ENCODE peak calls at places on chromosomes 3 and 15, in seven cellular contexts. T, A, G, S, M, N and Z are unnamed samples.

GRCh38 chr15:67833504-67834248 is 6.2 kb downstream of the RNU6-1 start:
- DNase-seq in T (no peak), G (peak; percentile 82), S (peak; percentile 18), N (no peak), A (no peak), M (peak; percentile 76), Z (no peak)

GRCh38 chr3:56494679-56495322 is 26.5 kb upstream of the ERC2 start:
- DNase-seq in G (peak; percentile 79), A (no peak), T (peak; percentile 66), N (peak; percentile 68), S (peak; percentile 55), M (peak; percentile 81), Z (peak; percentile 88)

GRCh38 chr3:134044459-134044858 is 14.7 kb upstream of the SLCO2A1 start:
- DNase-seq in N (no peak), G (no peak), A (no peak), S (no peak), M (no peak), T (no peak), Z (no peak)

GRCh38 chr3:15501126-15501525 is 20.4 kb downstream of the COLQ start:
- DNase-seq in T (no peak), G (no peak), N (no peak), M (no peak), S (no peak), A (no peak), Z (no peak)

GRCh38 chr3:159252274-159252673 is 450.4 kb downstream of the MFSD1 start:
- DNase-seq in A (no peak), S (no peak), T (peak; percentile 80), N (no peak), M (no peak), G (no peak), Z (peak; percentile 77)

GRCh38 chr3:13718437-13718836 is 161.4 kb downstream of the WNT7A start:
- DNase-seq in T (no peak), S (no peak), M (peak; percentile 5), A (peak; percentile 91), N (no peak), G (no peak), Z (no peak)

GRCh38 chr3:177816667-177817208 is 619.5 kb upstream of the TBL1XR1 start:
- DNase-seq in G (no peak), A (no peak), N (no peak), S (no peak), T (peak; percentile 92), M (no peak), Z (peak; percentile 85)

GRCh38 chr15:58165661-58166060 is 27.5 kb downstream of the AQP9 start:
- DNase-seq in T (peak; percentile 8), N (no peak), A (no peak), M (no peak), S (no peak), G (no peak), Z (peak; percentile 76)

GRCh38 chr3:107111889-107112288 is 265.4 kb upstream of the CCDC54 start:
- DNase-seq in G (no peak), M (no peak), N (no peak), S (no peak), A (no peak), T (no peak), Z (no peak)

GRCh38 chr15:96213045-96213444 is 117.5 kb upstream of the NR2F2 start:
- DNase-seq in T (no peak), M (no peak), N (no peak), S (no peak), A (no peak), G (no peak), Z (no peak)

GRCh38 chr3:55654123-55654787 is 167.1 kb upstream of the WNT5A start:
- DNase-seq in T (no peak), A (no peak), M (peak; percentile 44), S (no peak), G (no peak), N (no peak), Z (no peak)

GRCh38 chr3:129622418-129622872 is 16.0 kb upstream of the PLXND1 start:
- DNase-seq in A (no peak), S (no peak), M (no peak), G (no peak), N (peak; percentile 46), T (no peak), Z (no peak)

GRCh38 chr3:194306109-194306686 is 44.9 kb downstream of the CPN2 start:
- DNase-seq in S (peak; percentile 41), T (no peak), M (no peak), A (no peak), G (peak; percentile 71), N (no peak), Z (no peak)

GRCh38 chr15:29638781-29639180 is 183.5 kb downstream of the TJP1 start:
- DNase-seq in N (no peak), A (no peak), G (no peak), M (no peak), T (peak; percentile 16), S (no peak), Z (no peak)

GRCh38 chr3:51982352-51982837 is 940 bp upstream of the ACY1 start:
- DNase-seq in A (no peak), G (peak; percentile 54), S (no peak), N (no peak), M (peak; percentile 76), T (no peak), Z (no peak)

GRCh38 chr3:33773627-33774026 is 24.8 kb upstream of the PDCD6IP start:
- DNase-seq in G (no peak), T (no peak), A (no peak), N (no peak), M (no peak), S (no peak), Z (no peak)

GRCh38 chr3:185363662-185364203 is 797 bp downstream of the MAP3K13 start:
- DNase-seq in T (no peak), G (no peak), A (no peak), N (no peak), S (no peak), M (no peak), Z (no peak)

GRCh38 chr3:156358232-156358631 is 196.7 kb downstream of the SSR3 start:
- DNase-seq in S (no peak), M (no peak), G (no peak), T (no peak), N (no peak), A (no peak), Z (no peak)

GRCh38 chr3:125032100-125032643 is 23.6 kb downstream of the HEG1 start:
- DNase-seq in A (no peak), G (no peak), S (no peak), T (no peak), M (no peak), N (no peak), Z (no peak)
- TF ChIP-seq CTCF in A (no peak), G (no peak), S (no peak), T (no peak), M (no peak), N (no peak), Z (peak; percentile 6)

GRCh38 chr3:89948008-89948407 is 840.6 kb downstream of the EPHA3 start:
- DNase-seq in T (no peak), S (no peak), M (no peak), G (no peak), N (no peak), A (no peak), Z (no peak)

GRCh38 chr3:89950772-89951171 is 843.4 kb downstream of the EPHA3 start:
- DNase-seq in N (no peak), G (no peak), M (no peak), S (no peak), A (no peak), T (no peak), Z (no peak)

GRCh38 chr3:89946863-89947262 is 839.4 kb downstream of the EPHA3 start:
- DNase-seq in A (no peak), M (no peak), N (no peak), G (no peak), T (no peak), S (no peak), Z (no peak)

DNA sequence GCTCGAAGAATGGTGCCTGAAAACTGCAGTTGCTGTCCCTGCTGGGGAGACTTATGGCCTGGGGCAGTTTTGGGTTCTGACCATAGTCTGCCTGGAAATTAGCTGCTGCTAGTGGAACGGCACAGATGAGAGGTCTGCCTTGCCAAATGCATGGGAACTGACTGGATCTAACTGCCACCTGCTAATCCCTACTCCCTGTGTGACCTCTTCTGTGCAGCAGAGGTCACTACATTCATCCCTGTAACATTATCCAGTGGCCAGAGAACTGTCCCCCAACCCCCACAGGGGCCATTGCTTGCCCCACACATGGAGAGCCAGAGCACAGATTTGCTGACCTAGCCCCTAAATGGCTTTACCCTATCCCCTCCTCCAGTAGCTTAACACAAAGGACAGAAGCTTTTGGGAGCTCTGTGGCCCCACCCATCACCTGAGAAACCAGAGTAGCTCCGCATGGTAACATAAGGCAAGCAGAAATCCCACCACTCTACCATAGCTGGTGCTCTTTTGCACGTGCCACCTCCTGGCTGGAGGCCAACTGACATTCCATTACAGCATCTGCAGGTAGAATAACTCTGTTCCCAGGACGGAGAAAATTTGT is 840.0 kb downstream of the EPHA3 start:
- DNase-seq in G (no peak), N (no peak), M (no peak), T (no peak), A (no peak), S (no peak), Z (no peak)
- TF ChIP-seq CTCF in G (no peak), N (no peak), M (no peak), T (no peak), A (no peak), S (no peak), Z (no peak)

GRCh38 chr3:12076021-12076420 is 71.8 kb downstream of the SYN2 start:
- DNase-seq in M (no peak), T (no peak), G (no peak), S (no peak), N (no peak), A (no peak), Z (no peak)

GRCh38 chr3:12076666-12077065 is 72.5 kb downstream of the SYN2 start:
- DNase-seq in T (no peak), S (no peak), N (no peak), M (no peak), G (no peak), A (no peak), Z (no peak)

GRCh38 chr3:12070098-12070497 is 65.9 kb downstream of the SYN2 start:
- DNase-seq in S (no peak), G (no peak), N (no peak), A (no peak), M (no peak), T (no peak), Z (no peak)

DNA sequence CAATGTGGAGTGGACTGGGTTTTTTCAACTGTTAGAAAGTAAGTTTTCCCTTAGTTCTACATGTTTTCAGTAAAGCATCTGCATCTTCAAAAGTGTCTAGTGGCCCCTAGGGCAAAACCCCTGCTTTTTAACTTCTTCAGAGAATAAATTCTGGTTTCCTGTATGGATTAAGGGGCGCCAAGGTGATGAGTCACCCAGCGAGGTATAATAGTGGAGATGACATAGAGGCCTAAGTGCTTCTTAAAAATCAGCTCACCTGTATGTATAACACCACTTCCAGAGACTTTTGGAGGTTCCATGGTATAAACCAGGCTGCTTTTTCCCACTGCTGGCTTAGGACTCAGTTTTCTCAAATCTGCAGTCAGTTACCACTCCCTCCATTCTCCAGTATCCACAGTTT is 68.9 kb downstream of the SYN2 start:
- DNase-seq in G (no peak), N (no peak), T (no peak), S (no peak), A (no peak), M (no peak), Z (no peak)
- TF ChIP-seq CTCF in G (no peak), N (no peak), T (no peak), S (no peak), A (no peak), M (no peak), Z (no peak)

DNA sequence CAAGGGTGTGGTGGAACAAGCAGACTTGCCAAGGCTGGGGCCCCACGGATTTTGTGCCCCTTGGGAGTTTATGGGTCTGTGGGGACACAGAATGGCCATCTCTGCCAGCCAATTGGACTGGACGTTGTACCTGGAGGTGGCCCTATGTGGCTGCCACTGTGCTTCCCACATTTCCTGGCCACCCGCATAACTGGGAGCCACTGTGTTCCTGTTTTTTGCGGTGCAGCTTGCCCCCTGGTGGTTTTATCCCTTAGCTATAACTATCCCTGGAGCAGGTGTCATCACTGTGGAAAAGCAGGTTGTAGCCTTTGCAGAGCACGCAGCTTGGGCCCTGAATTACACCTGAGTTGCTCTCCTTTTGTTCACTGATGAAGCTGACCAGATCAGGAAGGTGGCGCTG is 306.3 kb downstream of the ZPLD1 start:
- DNase-seq in G (no peak), T (no peak), M (no peak), N (no peak), S (no peak), A (no peak), Z (no peak)
- TF ChIP-seq CTCF in G (no peak), T (no peak), M (peak; percentile 25), N (no peak), S (no peak), A (no peak), Z (no peak)